ENCODE peak calls at places on chromosome 22, in four cellular contexts. B, M, E and N are unnamed samples.

GRCh38 chr22:23685205-23685784 is 5.5 kb upstream of the RGL4 start:
- DNase-seq in B (no peak), E (peak; percentile 15), M (peak; percentile 17), N (peak; percentile 43)

GRCh38 chr22:38218661-38219331 is 17.0 kb downstream of the MAFF start:
- DNase-seq in E (peak; percentile 96), B (peak; percentile 90), M (peak; percentile 94), N (peak; percentile 95)

GRCh38 chr22:27416553-27417427 is 384.8 kb downstream of the MN1 start:
- DNase-seq in M (peak; percentile 84), B (peak; percentile 69), E (peak; percentile 93), N (peak; percentile 83)

GRCh38 chr22:48379371-48379770 is 1448.3 kb downstream of the BRD1 start:
- DNase-seq in E (no peak), B (no peak), M (no peak), N (no peak)

GRCh38 chr22:30878516-30879365 is 89.8 kb downstream of the MORC2 start:
- DNase-seq in B (no peak), E (peak; percentile 30), M (no peak), N (no peak)

GRCh38 chr22:19434829-19435580 is 2.7 kb downstream of the MRPL40 start:
- DNase-seq in E (no peak), M (no peak), B (no peak), N (no peak)

GRCh38 chr22:23826510-23827350 is 12.1 kb downstream of the DERL3 start:
- DNase-seq in B (peak; percentile 51), E (peak; percentile 26), M (no peak), N (no peak)

GRCh38 chr22:19597399-19597735 is 73.2 kb upstream of the CLDN5 start:
- DNase-seq in E (no peak), B (no peak), M (no peak), N (no peak)

GRCh38 chr22:20324139-20324516 is 4.3 kb upstream of the DGCR6L start:
- DNase-seq in E (no peak), B (no peak), M (no peak), N (no peak)

GRCh38 chr22:48238018-48238915 is 1475.8 kb downstream of the TBC1D22A start:
- DNase-seq in E (no peak), B (no peak), M (no peak), N (no peak)

GRCh38 chr22:50548046-50548912 is 2.6 kb downstream of the KLHDC7B start:
- DNase-seq in M (no peak), E (peak; percentile 17), B (no peak), N (no peak)

GRCh38 chr22:50314455-50315288 is 7.2 kb upstream of the PLXNB2 start:
- DNase-seq in B (no peak), E (no peak), M (no peak), N (no peak)

GRCh38 chr22:31329453-31330215 is 16.5 kb downstream of the PATZ1 start:
- DNase-seq in M (no peak), E (no peak), B (no peak), N (no peak)

GRCh38 chr22:19848298-19849224 is 6.1 kb downstream of the GNB1L start:
- DNase-seq in E (no peak), M (peak; percentile 70), B (no peak), N (peak; percentile 69)

GRCh38 chr22:33000342-33001280 is 57.6 kb downstream of the SYN3 start:
- DNase-seq in M (no peak), B (peak; percentile 47), E (peak; percentile 56), N (peak; percentile 53)

GRCh38 chr22:23177197-23177596 is 3.1 kb upstream of the BCR start:
- DNase-seq in B (no peak), E (no peak), M (no peak), N (no peak)

GRCh38 chr22:41048791-41049717 is 43.3 kb upstream of the EP300 start:
- DNase-seq in E (peak; percentile 87), B (peak; percentile 52), M (no peak), N (no peak)

GRCh38 chr22:17921871-17922821 is 102.2 kb downstream of the MICAL3 start:
- DNase-seq in M (peak; percentile 82), E (no peak), B (no peak), N (no peak)

GRCh38 chr22:23822101-23822671 is 16.6 kb downstream of the DERL3 start:
- DNase-seq in B (no peak), M (no peak), E (no peak), N (no peak)

GRCh38 chr22:23242473-23243001 is 62.2 kb downstream of the BCR start:
- DNase-seq in M (no peak), E (peak; percentile 27), B (peak; percentile 55), N (peak; percentile 36)

GRCh38 chr22:21981874-21982273 is 713 bp downstream of the TOP3B start:
- DNase-seq in E (no peak), B (no peak), M (peak; percentile 3), N (no peak)

GRCh38 chr22:28230682-28231081 is 311.6 kb upstream of the PITPNB start:
- DNase-seq in E (peak; percentile 39), B (no peak), M (no peak), N (no peak)

GRCh38 chr22:36588285-36588684 is 59.3 kb upstream of the EIF3D start:
- DNase-seq in M (no peak), B (no peak), E (no peak), N (no peak)

GRCh38 chr22:39908737-39909136 is 7.9 kb downstream of the GRAP2 start:
- DNase-seq in E (no peak), M (peak; percentile 32), B (peak; percentile 14), N (no peak)

GRCh38 chr22:39913321-39913720 is 12.4 kb downstream of the GRAP2 start:
- DNase-seq in E (no peak), M (no peak), B (no peak), N (no peak)

GRCh38 chr22:39913886-39914285 is 13.0 kb downstream of the GRAP2 start:
- DNase-seq in M (no peak), B (no peak), E (no peak), N (no peak)

GRCh38 chr22:39908121-39908520 is 7.2 kb downstream of the GRAP2 start:
- DNase-seq in E (no peak), B (no peak), M (no peak), N (no peak)

GRCh38 chr22:39910875-39911601 is 10.2 kb downstream of the GRAP2 start:
- DNase-seq in B (no peak), M (no peak), E (no peak), N (no peak)
- H3K4me3 ChIP-seq in B (no peak overlapping the region), M (no peak overlapping the region), E (no peak overlapping the region), N (no peak overlapping the region)

GRCh38 chr22:42500836-42501179 is 18.8 kb downstream of the RRP7A start:
- DNase-seq in E (no peak), B (no peak), M (no peak), N (no peak)
- H3K4me3 ChIP-seq in E (no peak overlapping the region), B (peak overlapping the region; percentile 26), M (peak overlapping the region; percentile 12), N (no peak overlapping the region)

DNA sequence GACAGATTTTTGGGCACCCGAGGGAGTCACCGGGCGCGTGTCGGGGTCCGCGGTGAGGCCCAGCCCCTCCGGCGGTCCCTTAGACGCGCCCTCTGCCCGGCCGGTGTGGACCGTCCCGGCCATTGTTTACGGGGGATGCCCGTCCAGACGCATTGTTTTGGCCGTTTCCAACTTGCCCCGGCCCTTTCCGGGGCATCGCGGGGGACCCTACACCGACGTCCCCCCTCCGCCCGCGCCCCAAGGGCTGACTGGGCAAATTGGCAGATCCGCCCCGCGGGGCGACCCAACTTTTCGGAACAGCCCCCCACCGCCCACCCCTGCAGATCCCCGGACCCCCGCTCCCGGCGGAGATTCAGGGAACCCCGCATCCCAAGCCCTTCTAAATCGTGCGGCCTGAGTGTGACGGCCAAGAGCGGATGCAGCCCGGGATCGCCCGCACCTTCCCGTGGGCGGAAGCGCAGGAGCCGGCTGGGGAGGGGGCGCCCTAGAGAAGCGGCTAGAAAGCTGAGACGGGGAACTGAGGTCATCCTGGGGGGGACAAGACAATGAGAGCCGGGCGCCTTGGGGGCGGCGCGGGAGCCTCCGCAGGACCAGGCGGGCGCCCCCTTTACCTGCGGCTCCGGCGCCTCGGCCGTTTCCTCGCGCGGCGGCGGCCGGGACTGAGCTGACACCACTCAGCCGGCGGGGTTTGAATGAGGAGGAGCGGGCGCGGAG is 17.1 kb upstream of the CCT8L2 start:
- DNase-seq in E (no peak), B (no peak), M (no peak), N (no peak)
- H3K4me3 ChIP-seq in E (peak overlapping the region; percentile 26), B (no peak overlapping the region), M (peak overlapping the region; percentile 6), N (peak overlapping the region; percentile 38)

DNA sequence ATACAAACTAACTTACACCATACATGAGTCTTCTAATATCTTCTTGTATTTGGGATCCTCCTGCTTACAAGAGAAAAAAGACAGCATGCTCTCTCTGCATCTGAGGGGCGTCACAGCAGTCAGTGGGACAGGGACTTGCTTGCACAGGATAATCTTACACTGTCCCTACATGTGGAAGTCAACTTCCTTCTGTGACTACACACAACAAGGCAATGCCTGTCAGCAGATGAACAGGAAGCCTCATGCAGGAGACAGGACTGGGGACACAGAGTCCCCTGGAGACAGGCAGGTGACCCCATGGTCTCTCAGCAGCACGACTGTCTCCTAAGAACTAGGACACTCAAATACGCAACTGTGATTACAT is 54.8 kb downstream of the PACSIN2 start:
- DNase-seq in M (no peak), B (no peak), E (no peak), N (no peak)
- H3K4me3 ChIP-seq in M (no peak overlapping the region), B (no peak overlapping the region), E (no peak overlapping the region), N (no peak overlapping the region)

GRCh38 chr22:35463231-35463933 is 63.4 kb downstream of the MCM5 start:
- DNase-seq in B (no peak), E (no peak), M (no peak), N (no peak)
- H3K4me3 ChIP-seq in B (no peak overlapping the region), E (no peak overlapping the region), M (no peak overlapping the region), N (no peak overlapping the region)

DNA sequence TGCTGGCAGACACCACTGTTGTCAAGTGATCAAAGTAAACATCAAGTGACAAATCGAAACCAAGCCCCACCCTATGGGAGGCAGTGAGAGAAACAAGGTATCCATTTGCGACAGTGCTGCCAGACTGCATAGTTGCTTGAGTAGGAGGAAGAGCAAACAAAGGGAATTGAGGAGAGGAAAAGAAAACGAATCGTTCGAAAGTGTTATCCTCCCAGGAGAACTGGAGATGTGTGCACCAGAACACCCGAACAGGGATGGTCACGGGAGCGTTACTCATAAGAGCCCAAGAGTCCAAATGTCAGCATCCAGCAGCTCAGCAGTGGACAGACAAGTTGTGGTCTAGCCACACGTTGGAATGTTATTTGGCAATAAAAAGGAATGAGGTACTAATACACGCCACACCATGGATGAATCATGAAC is 58.4 kb upstream of the NUP50 start:
- DNase-seq in M (peak; percentile 74), B (no peak), E (no peak), N (peak; percentile 79)
- H3K4me3 ChIP-seq in M (no peak overlapping the region), B (no peak overlapping the region), E (peak overlapping the region; percentile 43), N (peak overlapping the region; percentile 39)

GRCh38 chr22:46066691-46067090 is 83.6 kb upstream of the PPARA start:
- DNase-seq in E (no peak), M (peak; percentile 58), B (no peak), N (peak; percentile 62)
- H3K4me3 ChIP-seq in E (peak overlapping the region; percentile 39), M (no peak overlapping the region), B (no peak overlapping the region), N (peak overlapping the region; percentile 67)